ENCODE peak calls at places on chromosomes 3 and 15, in four cellular contexts. O is type B pancreatic cell, C is HuH-7.5, B is coronary artery. N is an unnamed sample.

GRCh38 chr3:33717616-33717865 is 513 bp downstream of the CLASP2 start:
- DNase-seq in C (peak), O (peak), B (peak), N (no peak)

GRCh38 chr15:26967719-26968269 is 3.2 kb upstream of the GABRG3 start:
- DNase-seq in B (no peak), C (no peak), O (no peak), N (no peak)

GRCh38 chr3:108473711-108474110 is 36.7 kb downstream of the MYH15 start:
- DNase-seq in B (no peak), C (no peak), O (no peak), N (no peak)

GRCh38 chr3:33074217-33075067 is 22.5 kb downstream of the GLB1 start:
- DNase-seq in C (peak), B (no peak), O (no peak), N (no peak)

GRCh38 chr3:40287248-40287647 is 22.3 kb upstream of the EIF1B start:
- DNase-seq in C (no peak), B (no peak), O (no peak), N (no peak)

GRCh38 chr3:73719413-73719831 is 94.7 kb upstream of the PDZRN3 start:
- DNase-seq in O (no peak), C (no peak), B (no peak), N (no peak)

GRCh38 chr15:45431502-45431901 is 53.2 kb upstream of the GATM start:
- DNase-seq in B (no peak), C (no peak), O (no peak), N (no peak)

GRCh38 chr3:122377975-122378374 is 5.1 kb downstream of the MIX23 start:
- DNase-seq in B (no peak), O (no peak), C (no peak), N (no peak)

GRCh38 chr15:57567909-57568308 is 23.8 kb upstream of the MYZAP start:
- DNase-seq in O (no peak), B (no peak), C (no peak), N (no peak)

GRCh38 chr15:44219073-44219472 is 24.0 kb upstream of the FRMD5 start:
- DNase-seq in B (no peak), C (no peak), O (no peak), N (no peak)